ENCODE peak calls at places on chromosomes 4 and X, in eight cellular contexts. One of them, this sample, is unnamed.
A peak's percentile ranks its signal among the peaks of the same experiment; 100 is the strongest.

GRCh38 chr4:6155996-6156395 is 44.4 kb downstream of the JAKMIP1 start:
- DNase-seq in activated naive CD4-positive, alpha-beta T cell treated with anti-CD3 and anti-CD28 coated beads, Interleukin-2, amount 50 U/mL, for 72 hours: no peak
- DNase-seq in left ventricle myocardium inferior: no peak
- DNase-seq in ELR: no peak
- DNase-seq in NCI-H2081: no peak
- DNase-seq in RPMI7951: no peak
- DNase-seq in cortex of kidney: no peak
- DNase-seq in foreskin fibroblast: no peak
- DNase-seq in this sample: no peak

GRCh38 chr4:158172196-158172557 is 648 bp downstream of the GASK1B start:
- DNase-seq in ELR: peak; percentile 28
- DNase-seq in activated naive CD4-positive, alpha-beta T cell treated with anti-CD3 and anti-CD28 coated beads, Interleukin-2, amount 50 U/mL, for 72 hours: no peak
- DNase-seq in foreskin fibroblast: no peak
- DNase-seq in cortex of kidney: no peak
- DNase-seq in RPMI7951: peak; percentile 24
- DNase-seq in left ventricle myocardium inferior: no peak
- DNase-seq in NCI-H2081: no peak
- DNase-seq in this sample: no peak

GRCh38 chr4:40980318-40980883 is 230.6 kb downstream of the NSUN7 start:
- DNase-seq in NCI-H2081: no peak
- DNase-seq in cortex of kidney: no peak
- DNase-seq in left ventricle myocardium inferior: no peak
- DNase-seq in RPMI7951: peak; percentile 58
- DNase-seq in ELR: peak; percentile 54
- DNase-seq in activated naive CD4-positive, alpha-beta T cell treated with anti-CD3 and anti-CD28 coated beads, Interleukin-2, amount 50 U/mL, for 72 hours: no peak
- DNase-seq in foreskin fibroblast: no peak
- DNase-seq in this sample: no peak

GRCh38 chrX:80335062-80335830 is 85.0 kb upstream of the TENT5D start:
- DNase-seq in RPMI7951: no peak
- DNase-seq in ELR: no peak
- DNase-seq in NCI-H2081: peak; percentile 1
- DNase-seq in foreskin fibroblast: no peak
- DNase-seq in cortex of kidney: no peak
- DNase-seq in left ventricle myocardium inferior: peak; percentile 26
- DNase-seq in activated naive CD4-positive, alpha-beta T cell treated with anti-CD3 and anti-CD28 coated beads, Interleukin-2, amount 50 U/mL, for 72 hours: no peak
- DNase-seq in this sample: no peak

GRCh38 chrX:150486011-150486410 is 82.4 kb upstream of the MTM1 start:
- DNase-seq in ELR: peak; percentile 68
- DNase-seq in cortex of kidney: no peak
- DNase-seq in RPMI7951: peak; percentile 58
- DNase-seq in left ventricle myocardium inferior: peak; percentile 22
- DNase-seq in foreskin fibroblast: peak; percentile 41
- DNase-seq in NCI-H2081: no peak
- DNase-seq in activated naive CD4-positive, alpha-beta T cell treated with anti-CD3 and anti-CD28 coated beads, Interleukin-2, amount 50 U/mL, for 72 hours: no peak
- DNase-seq in this sample: peak; percentile 7

GRCh38 chr4:161404346-161405110 is 759.3 kb downstream of the FSTL5 start:
- DNase-seq in left ventricle myocardium inferior: no peak
- DNase-seq in RPMI7951: peak; percentile 48
- DNase-seq in NCI-H2081: no peak
- DNase-seq in cortex of kidney: no peak
- DNase-seq in activated naive CD4-positive, alpha-beta T cell treated with anti-CD3 and anti-CD28 coated beads, Interleukin-2, amount 50 U/mL, for 72 hours: no peak
- DNase-seq in foreskin fibroblast: no peak
- DNase-seq in ELR: peak; percentile 56
- DNase-seq in this sample: no peak

GRCh38 chr4:182643801-182644311 is 273.3 kb downstream of the DCTD start:
- DNase-seq in foreskin fibroblast: peak; percentile 14
- DNase-seq in activated naive CD4-positive, alpha-beta T cell treated with anti-CD3 and anti-CD28 coated beads, Interleukin-2, amount 50 U/mL, for 72 hours: no peak
- DNase-seq in left ventricle myocardium inferior: peak; percentile 47
- DNase-seq in ELR: peak; percentile 30
- DNase-seq in cortex of kidney: no peak
- DNase-seq in NCI-H2081: peak; percentile 50
- DNase-seq in RPMI7951: peak; percentile 56
- DNase-seq in this sample: no peak

GRCh38 chrX:22037911-22038537 is 5.9 kb downstream of the PHEX start:
- DNase-seq in cortex of kidney: no peak
- DNase-seq in ELR: no peak
- DNase-seq in NCI-H2081: no peak
- DNase-seq in left ventricle myocardium inferior: no peak
- DNase-seq in activated naive CD4-positive, alpha-beta T cell treated with anti-CD3 and anti-CD28 coated beads, Interleukin-2, amount 50 U/mL, for 72 hours: no peak
- DNase-seq in RPMI7951: no peak
- DNase-seq in foreskin fibroblast: no peak
- DNase-seq in this sample: no peak

GRCh38 chr4:79652232-79652631 is 244.2 kb upstream of the GK2 start:
- DNase-seq in cortex of kidney: no peak
- DNase-seq in RPMI7951: no peak
- DNase-seq in NCI-H2081: no peak
- DNase-seq in left ventricle myocardium inferior: no peak
- DNase-seq in foreskin fibroblast: peak; percentile 4
- DNase-seq in activated naive CD4-positive, alpha-beta T cell treated with anti-CD3 and anti-CD28 coated beads, Interleukin-2, amount 50 U/mL, for 72 hours: no peak
- DNase-seq in ELR: no peak
- DNase-seq in this sample: no peak

GRCh38 chr4:66926687-66927086 is 618.6 kb downstream of the CENPC start:
- DNase-seq in activated naive CD4-positive, alpha-beta T cell treated with anti-CD3 and anti-CD28 coated beads, Interleukin-2, amount 50 U/mL, for 72 hours: no peak
- DNase-seq in cortex of kidney: no peak
- DNase-seq in RPMI7951: no peak
- DNase-seq in NCI-H2081: no peak
- DNase-seq in left ventricle myocardium inferior: no peak
- DNase-seq in ELR: no peak
- DNase-seq in foreskin fibroblast: no peak
- DNase-seq in this sample: no peak

GRCh38 chr4:23770011-23770410 is 119.8 kb downstream of the PPARGC1A start:
- DNase-seq in NCI-H2081: no peak
- DNase-seq in ELR: peak; percentile 27
- DNase-seq in RPMI7951: peak; percentile 0
- DNase-seq in left ventricle myocardium inferior: no peak
- DNase-seq in foreskin fibroblast: no peak
- DNase-seq in cortex of kidney: no peak
- DNase-seq in activated naive CD4-positive, alpha-beta T cell treated with anti-CD3 and anti-CD28 coated beads, Interleukin-2, amount 50 U/mL, for 72 hours: no peak
- DNase-seq in this sample: no peak

GRCh38 chrX:39667191-39667590 is 430.6 kb downstream of the BCOR start:
- DNase-seq in cortex of kidney: no peak
- DNase-seq in NCI-H2081: no peak
- DNase-seq in ELR: no peak
- DNase-seq in foreskin fibroblast: no peak
- DNase-seq in activated naive CD4-positive, alpha-beta T cell treated with anti-CD3 and anti-CD28 coated beads, Interleukin-2, amount 50 U/mL, for 72 hours: no peak
- DNase-seq in left ventricle myocardium inferior: no peak
- DNase-seq in RPMI7951: no peak
- DNase-seq in this sample: no peak

GRCh38 chr4:67019670-67020069 is 525.6 kb downstream of the CENPC start:
- DNase-seq in activated naive CD4-positive, alpha-beta T cell treated with anti-CD3 and anti-CD28 coated beads, Interleukin-2, amount 50 U/mL, for 72 hours: no peak
- DNase-seq in foreskin fibroblast: no peak
- DNase-seq in ELR: no peak
- DNase-seq in left ventricle myocardium inferior: no peak
- DNase-seq in cortex of kidney: no peak
- DNase-seq in NCI-H2081: no peak
- DNase-seq in RPMI7951: no peak
- DNase-seq in this sample: no peak

GRCh38 chr4:159224412-159224811 is 121.5 kb downstream of the RAPGEF2 start:
- DNase-seq in ELR: no peak
- DNase-seq in left ventricle myocardium inferior: no peak
- DNase-seq in cortex of kidney: no peak
- DNase-seq in activated naive CD4-positive, alpha-beta T cell treated with anti-CD3 and anti-CD28 coated beads, Interleukin-2, amount 50 U/mL, for 72 hours: no peak
- DNase-seq in NCI-H2081: no peak
- DNase-seq in RPMI7951: no peak
- DNase-seq in foreskin fibroblast: no peak
- DNase-seq in this sample: no peak

GRCh38 chr4:76764251-76764650 is 133.7 kb downstream of the SOWAHB start:
- DNase-seq in ELR: peak; percentile 49
- DNase-seq in RPMI7951: peak; percentile 52
- DNase-seq in foreskin fibroblast: peak; percentile 72
- DNase-seq in NCI-H2081: no peak
- DNase-seq in activated naive CD4-positive, alpha-beta T cell treated with anti-CD3 and anti-CD28 coated beads, Interleukin-2, amount 50 U/mL, for 72 hours: no peak
- DNase-seq in cortex of kidney: no peak
- DNase-seq in left ventricle myocardium inferior: no peak
- DNase-seq in this sample: no peak

GRCh38 chr4:74805601-74806000 is 11.3 kb upstream of the BTC start:
- DNase-seq in activated naive CD4-positive, alpha-beta T cell treated with anti-CD3 and anti-CD28 coated beads, Interleukin-2, amount 50 U/mL, for 72 hours: no peak
- DNase-seq in left ventricle myocardium inferior: no peak
- DNase-seq in ELR: peak; percentile 73
- DNase-seq in foreskin fibroblast: peak; percentile 1
- DNase-seq in cortex of kidney: no peak
- DNase-seq in NCI-H2081: no peak
- DNase-seq in RPMI7951: peak; percentile 45
- DNase-seq in this sample: no peak

GRCh38 chrX:46255066-46255465 is 290.2 kb downstream of the ZNF674 start:
- DNase-seq in NCI-H2081: no peak
- DNase-seq in RPMI7951: peak; percentile 48
- DNase-seq in left ventricle myocardium inferior: no peak
- DNase-seq in activated naive CD4-positive, alpha-beta T cell treated with anti-CD3 and anti-CD28 coated beads, Interleukin-2, amount 50 U/mL, for 72 hours: no peak
- DNase-seq in ELR: no peak
- DNase-seq in cortex of kidney: no peak
- DNase-seq in foreskin fibroblast: no peak
- DNase-seq in this sample: no peak

GRCh38 chr4:25914670-25915358 is 794 bp downstream of the SMIM20 start:
- DNase-seq in ELR: no peak
- DNase-seq in cortex of kidney: no peak
- DNase-seq in RPMI7951: no peak
- DNase-seq in NCI-H2081: no peak
- DNase-seq in left ventricle myocardium inferior: no peak
- DNase-seq in activated naive CD4-positive, alpha-beta T cell treated with anti-CD3 and anti-CD28 coated beads, Interleukin-2, amount 50 U/mL, for 72 hours: no peak
- DNase-seq in foreskin fibroblast: no peak
- DNase-seq in this sample: no peak

GRCh38 chr4:153152453-153153338 is 51.5 kb upstream of the TRIM2 start:
- DNase-seq in left ventricle myocardium inferior: peak; percentile 32
- DNase-seq in NCI-H2081: peak; percentile 36
- DNase-seq in activated naive CD4-positive, alpha-beta T cell treated with anti-CD3 and anti-CD28 coated beads, Interleukin-2, amount 50 U/mL, for 72 hours: peak; percentile 76
- DNase-seq in cortex of kidney: no peak
- DNase-seq in RPMI7951: peak; percentile 34
- DNase-seq in ELR: peak; percentile 33
- DNase-seq in foreskin fibroblast: peak; percentile 20
- DNase-seq in this sample: peak; percentile 29

GRCh38 chrX:69424910-69425309 is 79.2 kb upstream of the NALF2 start:
- DNase-seq in ELR: no peak
- DNase-seq in activated naive CD4-positive, alpha-beta T cell treated with anti-CD3 and anti-CD28 coated beads, Interleukin-2, amount 50 U/mL, for 72 hours: no peak
- DNase-seq in cortex of kidney: no peak
- DNase-seq in foreskin fibroblast: no peak
- DNase-seq in RPMI7951: no peak
- DNase-seq in NCI-H2081: no peak
- DNase-seq in left ventricle myocardium inferior: no peak
- DNase-seq in this sample: no peak

GRCh38 chr4:53196195-53196641 is 169.6 kb downstream of the SCFD2 start:
- DNase-seq in cortex of kidney: no peak
- DNase-seq in RPMI7951: peak; percentile 54
- DNase-seq in NCI-H2081: no peak
- DNase-seq in ELR: no peak
- DNase-seq in left ventricle myocardium inferior: no peak
- DNase-seq in foreskin fibroblast: no peak
- DNase-seq in activated naive CD4-positive, alpha-beta T cell treated with anti-CD3 and anti-CD28 coated beads, Interleukin-2, amount 50 U/mL, for 72 hours: no peak
- DNase-seq in this sample: no peak

GRCh38 chr4:15027921-15028435 is 25.7 kb downstream of the CPEB2 start:
- DNase-seq in NCI-H2081: no peak
- DNase-seq in left ventricle myocardium inferior: no peak
- DNase-seq in activated naive CD4-positive, alpha-beta T cell treated with anti-CD3 and anti-CD28 coated beads, Interleukin-2, amount 50 U/mL, for 72 hours: no peak
- DNase-seq in RPMI7951: no peak
- DNase-seq in ELR: no peak
- DNase-seq in foreskin fibroblast: no peak
- DNase-seq in cortex of kidney: no peak
- DNase-seq in this sample: no peak

GRCh38 chr4:37653601-37654000 is 32.6 kb downstream of the RELL1 start:
- DNase-seq in ELR: peak; percentile 88
- DNase-seq in cortex of kidney: no peak
- DNase-seq in NCI-H2081: no peak
- DNase-seq in foreskin fibroblast: no peak
- DNase-seq in activated naive CD4-positive, alpha-beta T cell treated with anti-CD3 and anti-CD28 coated beads, Interleukin-2, amount 50 U/mL, for 72 hours: no peak
- DNase-seq in left ventricle myocardium inferior: no peak
- DNase-seq in RPMI7951: peak; percentile 80
- DNase-seq in this sample: no peak

GRCh38 chr4:8728536-8729407 is 136.2 kb downstream of the CPZ start:
- DNase-seq in left ventricle myocardium inferior: no peak
- DNase-seq in activated naive CD4-positive, alpha-beta T cell treated with anti-CD3 and anti-CD28 coated beads, Interleukin-2, amount 50 U/mL, for 72 hours: no peak
- DNase-seq in NCI-H2081: no peak
- DNase-seq in cortex of kidney: no peak
- DNase-seq in ELR: no peak
- DNase-seq in foreskin fibroblast: no peak
- DNase-seq in RPMI7951: no peak
- DNase-seq in this sample: no peak

GRCh38 chr4:1711055-1711905 is 839 bp downstream of the SLBP start:
- DNase-seq in left ventricle myocardium inferior: peak; percentile 50
- DNase-seq in foreskin fibroblast: peak; percentile 43
- DNase-seq in NCI-H2081: no peak
- DNase-seq in cortex of kidney: no peak
- DNase-seq in ELR: peak; percentile 61
- DNase-seq in RPMI7951: peak; percentile 39
- DNase-seq in activated naive CD4-positive, alpha-beta T cell treated with anti-CD3 and anti-CD28 coated beads, Interleukin-2, amount 50 U/mL, for 72 hours: peak; percentile 67
- DNase-seq in this sample: peak; percentile 46

GRCh38 chr4:126916626-126917140 is 716.1 kb upstream of the INTU start:
- DNase-seq in foreskin fibroblast: peak; percentile 83
- DNase-seq in NCI-H2081: no peak
- DNase-seq in cortex of kidney: no peak
- DNase-seq in RPMI7951: peak; percentile 85
- DNase-seq in ELR: peak; percentile 69
- DNase-seq in left ventricle myocardium inferior: no peak
- DNase-seq in activated naive CD4-positive, alpha-beta T cell treated with anti-CD3 and anti-CD28 coated beads, Interleukin-2, amount 50 U/mL, for 72 hours: no peak
- DNase-seq in this sample: no peak

GRCh38 chrX:10246846-10247245 is 90.1 kb downstream of the CLCN4 start:
- DNase-seq in ELR: no peak
- DNase-seq in left ventricle myocardium inferior: no peak
- DNase-seq in NCI-H2081: no peak
- DNase-seq in foreskin fibroblast: no peak
- DNase-seq in RPMI7951: no peak
- DNase-seq in cortex of kidney: no peak
- DNase-seq in activated naive CD4-positive, alpha-beta T cell treated with anti-CD3 and anti-CD28 coated beads, Interleukin-2, amount 50 U/mL, for 72 hours: no peak
- DNase-seq in this sample: no peak

GRCh38 chr4:422587-422986 is 76.4 kb downstream of the ZNF721 start:
- DNase-seq in ELR: no peak
- DNase-seq in activated naive CD4-positive, alpha-beta T cell treated with anti-CD3 and anti-CD28 coated beads, Interleukin-2, amount 50 U/mL, for 72 hours: no peak
- DNase-seq in cortex of kidney: no peak
- DNase-seq in left ventricle myocardium inferior: no peak
- DNase-seq in NCI-H2081: no peak
- DNase-seq in foreskin fibroblast: no peak
- DNase-seq in RPMI7951: no peak
- DNase-seq in this sample: no peak

GRCh38 chr4:109298279-109299010 is 4.0 kb downstream of the COL25A1 start:
- DNase-seq in left ventricle myocardium inferior: no peak
- DNase-seq in activated naive CD4-positive, alpha-beta T cell treated with anti-CD3 and anti-CD28 coated beads, Interleukin-2, amount 50 U/mL, for 72 hours: no peak
- DNase-seq in ELR: peak; percentile 24
- DNase-seq in RPMI7951: no peak
- DNase-seq in foreskin fibroblast: no peak
- DNase-seq in NCI-H2081: peak; percentile 13
- DNase-seq in cortex of kidney: no peak
- DNase-seq in this sample: no peak

GRCh38 chrX:13487731-13488505 is 81.5 kb upstream of the EGFL6 start:
- DNase-seq in foreskin fibroblast: peak; percentile 83
- DNase-seq in cortex of kidney: no peak
- DNase-seq in activated naive CD4-positive, alpha-beta T cell treated with anti-CD3 and anti-CD28 coated beads, Interleukin-2, amount 50 U/mL, for 72 hours: no peak
- DNase-seq in NCI-H2081: peak; percentile 60
- DNase-seq in left ventricle myocardium inferior: no peak
- DNase-seq in ELR: peak; percentile 78
- DNase-seq in RPMI7951: peak; percentile 87
- DNase-seq in this sample: peak; percentile 36

GRCh38 chr4:169254546-169254983 is 16.2 kb downstream of the SH3RF1 start:
- DNase-seq in left ventricle myocardium inferior: no peak
- DNase-seq in cortex of kidney: no peak
- DNase-seq in RPMI7951: peak; percentile 81
- DNase-seq in activated naive CD4-positive, alpha-beta T cell treated with anti-CD3 and anti-CD28 coated beads, Interleukin-2, amount 50 U/mL, for 72 hours: no peak
- DNase-seq in foreskin fibroblast: peak; percentile 86
- DNase-seq in NCI-H2081: no peak
- DNase-seq in ELR: peak; percentile 91
- DNase-seq in this sample: no peak

GRCh38 chr4:88705805-88706518 is 8.3 kb upstream of the NAP1L5 start:
- DNase-seq in activated naive CD4-positive, alpha-beta T cell treated with anti-CD3 and anti-CD28 coated beads, Interleukin-2, amount 50 U/mL, for 72 hours: no peak
- DNase-seq in left ventricle myocardium inferior: no peak
- DNase-seq in foreskin fibroblast: peak; percentile 33
- DNase-seq in NCI-H2081: no peak
- DNase-seq in RPMI7951: no peak
- DNase-seq in ELR: peak; percentile 30
- DNase-seq in cortex of kidney: no peak
- DNase-seq in this sample: no peak

GRCh38 chr4:150305995-150306394 is 227.8 kb downstream of the DCLK2 start:
- DNase-seq in RPMI7951: peak; percentile 56
- DNase-seq in ELR: peak; percentile 79
- DNase-seq in NCI-H2081: no peak
- DNase-seq in foreskin fibroblast: peak; percentile 50
- DNase-seq in activated naive CD4-positive, alpha-beta T cell treated with anti-CD3 and anti-CD28 coated beads, Interleukin-2, amount 50 U/mL, for 72 hours: no peak
- DNase-seq in cortex of kidney: no peak
- DNase-seq in left ventricle myocardium inferior: no peak
- DNase-seq in this sample: no peak

GRCh38 chr4:24771241-24771640 is 24.1 kb upstream of the SOD3 start:
- DNase-seq in activated naive CD4-positive, alpha-beta T cell treated with anti-CD3 and anti-CD28 coated beads, Interleukin-2, amount 50 U/mL, for 72 hours: no peak
- DNase-seq in foreskin fibroblast: no peak
- DNase-seq in cortex of kidney: no peak
- DNase-seq in ELR: no peak
- DNase-seq in left ventricle myocardium inferior: no peak
- DNase-seq in NCI-H2081: no peak
- DNase-seq in RPMI7951: peak; percentile 71
- DNase-seq in this sample: no peak

This sample was measured in memory B cell.